ENCODE peak calls at places on chromosomes 5 and 9, in nine cellular contexts. J, T, P, M, U, I, F, W and L are unnamed samples.

GRCh38 chr5:159179556-159180305 is 29.6 kb downstream of the RNF145 start:
- DNase-seq in U (no peak), F (peak), P (no peak), W (no peak), M (peak), I (no peak), T (no peak), J (no peak), L (no peak)

GRCh38 chr5:137531266-137531665 is 32.1 kb upstream of the SPOCK1 start:
- DNase-seq in J (no peak), P (no peak), W (no peak), M (no peak), I (no peak), F (no peak), U (no peak), T (no peak), L (no peak)

GRCh38 chr5:78701795-78702406 is 53.3 kb upstream of the LHFPL2 start:
- DNase-seq in J (no peak), M (no peak), I (no peak), W (no peak), U (no peak), F (no peak), P (no peak), T (no peak), L (peak)

GRCh38 chr9:134405527-134405926 is 79.3 kb downstream of the RXRA start:
- DNase-seq in P (no peak), W (no peak), J (no peak), M (no peak), T (no peak), I (no peak), F (no peak), U (no peak), L (no peak)

GRCh38 chr5:95647886-95648860 is 1.6 kb downstream of the RFESD start:
- DNase-seq in U (no peak), P (no peak), T (no peak), W (no peak), I (no peak), J (no peak), M (no peak), F (no peak), L (peak)

GRCh38 chr5:81486711-81487110 is 92.8 kb upstream of the ACOT12 start:
- DNase-seq in U (no peak), J (peak), W (no peak), T (peak), M (no peak), F (no peak), P (no peak), I (no peak), L (no peak)

GRCh38 chr5:616342-617039 is 4.4 kb downstream of the CEP72 start:
- DNase-seq in W (peak), J (peak), T (no peak), F (no peak), U (no peak), M (no peak), I (no peak), P (no peak), L (no peak)

GRCh38 chr9:87516931-87517300 is 19.2 kb downstream of the DAPK1 start:
- DNase-seq in W (no peak), U (no peak), P (no peak), T (no peak), J (no peak), M (no peak), I (no peak), F (no peak), L (no peak)

GRCh38 chr5:127820910-127821553 is 117.8 kb downstream of the CCDC192 start:
- DNase-seq in M (no peak), P (peak), T (no peak), U (peak), J (no peak), I (no peak), W (no peak), F (peak), L (no peak)

GRCh38 chr9:81537964-81538363 is 151.4 kb downstream of the TLE1 start:
- DNase-seq in F (no peak), P (no peak), W (no peak), J (no peak), T (no peak), I (no peak), M (no peak), U (no peak), L (no peak)

GRCh38 chr5:142571351-142571750 is 114.5 kb downstream of the FGF1 start:
- DNase-seq in J (no peak), M (no peak), T (no peak), P (no peak), I (no peak), F (no peak), U (no peak), W (no peak), L (no peak)

GRCh38 chr9:37433754-37434435 is 11.4 kb downstream of the GRHPR start:
- DNase-seq in U (no peak), P (no peak), J (no peak), F (no peak), W (peak), M (no peak), T (no peak), I (no peak), L (no peak)

GRCh38 chr9:100426194-100426531 is 780 bp upstream of the MSANTD3 start:
- DNase-seq in W (no peak), U (no peak), J (no peak), M (no peak), I (no peak), T (peak), F (no peak), P (no peak), L (no peak)

GRCh38 chr9:8666060-8666459 is 866.5 kb upstream of the DMAC1 start:
- DNase-seq in M (no peak), F (no peak), T (no peak), W (no peak), U (no peak), J (no peak), I (no peak), P (no peak), L (peak)

GRCh38 chr9:127848756-127849504 is 5.5 kb downstream of the ENG start:
- DNase-seq in P (no peak), U (no peak), J (no peak), T (no peak), W (no peak), M (no peak), I (no peak), F (no peak), L (no peak)

GRCh38 chr9:127846451-127847154 is 7.9 kb downstream of the ENG start:
- DNase-seq in U (no peak), W (no peak), P (no peak), T (no peak), I (no peak), F (no peak), J (no peak), M (no peak), L (no peak)

GRCh38 chr9:127847833-127848755 is 6.4 kb downstream of the ENG start:
- DNase-seq in U (no peak), F (no peak), I (no peak), J (no peak), P (no peak), T (no peak), W (no peak), M (no peak), L (no peak)

GRCh38 chr9:127844821-127845359 is 9.6 kb downstream of the ENG start:
- DNase-seq in I (no peak), T (no peak), U (no peak), F (no peak), M (no peak), P (no peak), J (no peak), W (no peak), L (no peak)

DNA sequence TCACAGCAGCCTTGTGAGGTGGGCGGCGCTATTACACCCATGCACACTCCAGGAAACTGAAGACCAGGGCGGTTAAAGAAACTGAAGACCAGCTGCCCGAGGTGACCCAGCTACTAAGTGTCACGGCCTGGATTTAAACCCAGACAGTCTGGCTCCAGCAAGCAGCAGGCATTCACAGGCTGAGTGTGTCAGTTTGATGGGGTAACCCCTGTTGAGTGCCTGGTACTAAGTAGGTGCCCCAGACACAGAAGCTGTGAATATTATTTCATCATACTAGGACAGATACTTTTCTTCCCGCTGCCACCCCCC is 7.3 kb downstream of the ENG start:
- DNase-seq in U (no peak), I (no peak), J (no peak), F (no peak), M (no peak), T (no peak), W (no peak), P (no peak), L (no peak)
- H3K4me3 ChIP-seq in U (no peak), I (no peak), J (no peak), F (no peak), M (no peak), T (no peak), W (peak), P (no peak), L (no peak)

DNA sequence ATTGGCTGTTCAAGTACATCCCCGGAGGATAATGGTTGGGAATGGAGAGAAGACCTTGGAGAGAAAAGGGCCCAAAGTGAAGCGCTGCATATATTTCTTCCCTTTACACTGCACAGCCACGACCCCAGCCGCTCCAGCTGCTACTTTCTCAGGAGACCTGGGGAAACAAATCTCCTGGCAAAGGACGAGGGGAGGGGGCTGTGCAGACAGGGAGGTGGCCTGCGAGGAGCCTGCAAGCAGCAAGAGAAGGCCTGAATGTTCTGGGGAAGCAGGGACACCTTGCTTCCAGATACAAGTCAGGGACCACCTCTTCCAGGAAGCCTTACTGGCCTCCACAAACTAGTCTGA is 739 bp upstream of the PDLIM4 start:
- DNase-seq in I (no peak), W (no peak), M (no peak), U (no peak), F (no peak), J (no peak), T (no peak), P (no peak), L (no peak)
- H3K4me3 ChIP-seq in I (no peak), W (peak), M (peak), U (peak), F (peak), J (peak), T (peak), P (no peak), L (no peak)

DNA sequence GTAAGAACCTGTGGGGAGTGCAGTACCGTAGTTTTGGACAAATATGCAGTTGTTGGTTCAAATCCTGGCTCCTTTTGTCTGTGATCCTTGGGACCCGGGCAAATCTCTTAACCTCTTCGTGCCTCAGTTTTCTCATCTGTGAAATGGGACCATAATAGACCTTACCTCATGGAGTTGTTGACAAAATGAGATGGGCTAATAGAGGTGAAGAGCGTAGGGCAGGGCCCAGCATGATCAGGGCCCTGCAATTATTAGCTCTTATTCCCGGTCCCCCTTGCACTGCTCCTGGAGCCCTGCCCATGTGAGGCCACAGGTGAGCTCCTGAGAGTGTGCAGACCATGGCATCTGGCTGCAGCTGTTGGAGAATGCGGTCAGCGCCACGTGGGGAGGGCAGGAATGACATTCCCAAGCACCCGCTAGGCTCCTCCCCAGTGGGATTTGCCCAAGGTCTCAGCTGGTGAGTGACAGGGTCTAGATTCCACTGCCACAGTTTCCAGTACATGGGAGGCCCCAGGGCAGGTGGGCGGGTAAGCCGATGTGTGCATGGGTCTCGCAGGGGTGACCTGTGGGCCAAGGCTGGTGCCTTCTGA is 41.0 kb downstream of the NEK6 start:
- DNase-seq in W (no peak), I (no peak), P (no peak), M (peak), J (no peak), U (no peak), F (no peak), T (no peak), L (no peak)
- H3K4me3 ChIP-seq in W (no peak), I (no peak), P (no peak), M (no peak), J (no peak), U (no peak), F (no peak), T (no peak), L (no peak)

GRCh38 chr9:128383791-128384190 is 12.6 kb downstream of the URM1 start:
- DNase-seq in P (no peak), J (no peak), T (no peak), M (no peak), F (no peak), W (no peak), U (no peak), I (no peak), L (no peak)
- H3K4me3 ChIP-seq in P (no peak), J (no peak), T (no peak), M (no peak), F (no peak), W (no peak), U (no peak), I (no peak), L (no peak)

DNA sequence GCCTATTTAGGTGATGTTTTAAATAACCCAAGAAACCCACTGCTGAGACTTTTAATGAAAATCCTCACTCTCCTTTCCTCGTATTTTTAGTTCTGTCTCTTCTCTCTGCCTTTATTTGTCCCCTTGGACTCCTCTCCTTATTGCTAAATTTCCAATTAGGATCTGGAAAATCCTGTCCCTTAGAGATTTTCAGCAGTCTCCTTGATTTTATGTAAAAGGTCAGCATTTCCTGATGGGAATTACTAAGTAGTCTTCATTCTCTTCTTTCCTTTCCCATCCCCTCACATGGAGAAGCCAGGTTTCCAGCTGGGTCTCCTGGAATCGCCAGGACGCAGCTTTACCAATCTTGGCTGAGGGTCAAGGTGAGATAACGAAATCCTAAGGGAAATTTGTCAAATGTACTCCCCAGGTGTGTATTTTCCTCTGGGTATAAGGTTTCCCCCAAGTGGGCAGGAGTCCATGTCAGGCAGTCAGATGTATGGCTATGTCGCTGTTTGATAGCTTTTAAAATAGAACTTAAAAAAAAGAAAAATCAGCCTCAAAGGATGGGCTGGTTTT is 11.7 kb downstream of the STC2 start:
- DNase-seq in W (no peak), I (no peak), T (no peak), P (no peak), J (no peak), U (no peak), M (peak), F (no peak), L (no peak)
- H3K4me3 ChIP-seq in W (peak), I (no peak), T (no peak), P (no peak), J (peak), U (no peak), M (peak), F (no peak), L (no peak)

GRCh38 chr5:145856285-145856818 is 16.5 kb downstream of the GRXCR2 start:
- DNase-seq in W (peak), I (no peak), J (no peak), U (no peak), T (peak), M (no peak), F (no peak), P (no peak), L (no peak)
- H3K4me3 ChIP-seq in W (peak), I (no peak), J (no peak), U (no peak), T (peak), M (no peak), F (no peak), P (no peak), L (no peak)